ENCODE peak calls at places on chromosomes 1 and 21, in ten cellular contexts. H is DND-41; G is PC-3; J is neural progenitor cell; E is GM03348; X is LoVo; W is T-cell; Q is GM12865; O is stimulated activated CD4-positive, alpha-beta T cell treated with anti-CD3 and anti-CD28 coated beads, Interleukin-2, amount 100 ng/mL, for 24 hours; P is foreskin fibroblast. V is an unnamed sample.

GRCh38 chr1:46406881-46407608 is 12.9 kb downstream of the FAAH start:
- DNase-seq in H (no peak), G (no peak), J (peak), E (no peak), X (no peak), W (no peak), Q (no peak), O (no peak), P (peak), V (no peak)

GRCh38 chr1:81689531-81689941 is 111.2 kb upstream of the ADGRL2 start:
- DNase-seq in H (no peak), G (peak), J (no peak), E (peak), X (no peak), W (no peak), Q (peak), O (no peak), P (peak), V (no peak)

GRCh38 chr1:95247607-95248006 is 13.6 kb downstream of the RWDD3 start:
- DNase-seq in H (no peak), G (no peak), J (no peak), E (no peak), X (no peak), W (no peak), Q (no peak), O (no peak), P (no peak), V (no peak)

GRCh38 chr21:33021667-33022066 is 4.1 kb upstream of the OLIG2 start:
- DNase-seq in H (no peak), G (no peak), J (no peak), E (no peak), X (no peak), W (no peak), Q (no peak), O (no peak), P (no peak), V (no peak)

GRCh38 chr1:113980120-113980519 is 846 bp downstream of the OLFML3 start:
- DNase-seq in H (no peak), G (no peak), J (no peak), E (peak), X (no peak), W (no peak), Q (no peak), O (no peak), P (peak), V (peak)

GRCh38 chr1:209355415-209355814 is 228.1 kb upstream of the CAMK1G start:
- DNase-seq in H (no peak), G (peak), J (no peak), E (no peak), X (no peak), W (no peak), Q (no peak), O (no peak), P (no peak), V (no peak)

GRCh38 chr1:165350861-165351260 is 5.7 kb downstream of the LMX1A start:
- DNase-seq in H (no peak), G (no peak), J (peak), E (no peak), X (no peak), W (no peak), Q (no peak), O (no peak), P (no peak), V (no peak)

GRCh38 chr21:32143222-32143939 is 135.5 kb downstream of the MIS18A start:
- DNase-seq in H (no peak), G (no peak), J (peak), E (peak), X (no peak), W (no peak), Q (peak), O (no peak), P (peak), V (peak)

GRCh38 chr1:226061793-226062557 is 541 bp upstream of the H3-3A start:
- DNase-seq in H (peak), G (peak), J (peak), E (peak), X (peak), W (peak), Q (no peak), O (peak), P (peak), V (peak)

GRCh38 chr21:29299906-29300546 is 1.3 kb downstream of the BACH1 start:
- DNase-seq in H (peak), G (peak), J (peak), E (peak), X (peak), W (peak), Q (peak), O (peak), P (peak), V (peak)

GRCh38 chr1:93694833-93695232 is 13.2 kb upstream of the BCAR3 start:
- DNase-seq in H (no peak), G (peak), J (no peak), E (no peak), X (peak), W (no peak), Q (no peak), O (no peak), P (no peak), V (no peak)

GRCh38 chr1:200468264-200469001 is 58.6 kb upstream of the ZNF281 start:
- DNase-seq in H (no peak), G (peak), J (no peak), E (no peak), X (no peak), W (no peak), Q (no peak), O (no peak), P (peak), V (no peak)

GRCh38 chr1:203437696-203438315 is 37.8 kb upstream of the PRELP start:
- DNase-seq in H (no peak), G (no peak), J (no peak), E (no peak), X (no peak), W (no peak), Q (no peak), O (no peak), P (no peak), V (no peak)

GRCh38 chr21:15159382-15160020 is 94.7 kb upstream of the NRIP1 start:
- DNase-seq in H (no peak), G (no peak), J (no peak), E (no peak), X (peak), W (no peak), Q (peak), O (no peak), P (no peak), V (peak)

GRCh38 chr1:35264861-35265260 is 3.6 kb upstream of the ZMYM4 start:
- DNase-seq in H (no peak), G (peak), J (no peak), E (peak), X (peak), W (no peak), Q (peak), O (no peak), P (peak), V (no peak)

GRCh38 chr1:41498391-41498790 is 13.9 kb upstream of the EDN2 start:
- DNase-seq in H (no peak), G (peak), J (no peak), E (no peak), X (no peak), W (no peak), Q (no peak), O (no peak), P (no peak), V (no peak)

GRCh38 chr21:45319461-45320211 is 31.9 kb upstream of the POFUT2 start:
- DNase-seq in H (no peak), G (no peak), J (no peak), E (no peak), X (no peak), W (no peak), Q (no peak), O (no peak), P (peak), V (no peak)

GRCh38 chr1:207923561-207923960 is 12.6 kb upstream of the CD34 start:
- DNase-seq in H (no peak), G (no peak), J (peak), E (no peak), X (no peak), W (no peak), Q (no peak), O (no peak), P (no peak), V (no peak)

GRCh38 chr1:921011-921837 is 2.5 kb upstream of the SAMD11 start:
- DNase-seq in H (peak), G (peak), J (peak), E (peak), X (peak), W (no peak), Q (peak), O (peak), P (peak), V (peak)

GRCh38 chr1:194374649-194375048 is 1188.2 kb upstream of the B3GALT2 start:
- DNase-seq in H (no peak), G (no peak), J (no peak), E (no peak), X (no peak), W (no peak), Q (no peak), O (no peak), P (no peak), V (no peak)

GRCh38 chr1:204268101-204268500 is 54.3 kb upstream of the GOLT1A start:
- DNase-seq in H (no peak), G (no peak), J (no peak), E (no peak), X (no peak), W (no peak), Q (no peak), O (no peak), P (no peak), V (no peak)

GRCh38 chr1:23800396-23801337 is at the start of gene GALE:
- DNase-seq in H (peak), G (peak), J (peak), E (peak), X (peak), W (peak), Q (peak), O (peak), P (peak), V (peak)

GRCh38 chr1:202351725-202352124 is 3.2 kb downstream of the PPP1R12B start:
- DNase-seq in H (no peak), G (no peak), J (no peak), E (no peak), X (peak), W (no peak), Q (no peak), O (no peak), P (no peak), V (no peak)

GRCh38 chr1:156961709-156962108 is 41.3 kb downstream of the LRRC71 start:
- DNase-seq in H (peak), G (peak), J (peak), E (no peak), X (no peak), W (peak), Q (peak), O (peak), P (no peak), V (no peak)

GRCh38 chr1:227411066-227411465 is 92.8 kb upstream of the CDC42BPA start:
- DNase-seq in H (no peak), G (no peak), J (no peak), E (no peak), X (no peak), W (no peak), Q (no peak), O (no peak), P (peak), V (no peak)

GRCh38 chr1:203286161-203286984 is 18.9 kb upstream of the BTG2 start:
- DNase-seq in H (no peak), G (no peak), J (peak), E (no peak), X (no peak), W (no peak), Q (no peak), O (no peak), P (no peak), V (peak)

GRCh38 chr21:32257952-32258785 is 20.7 kb downstream of the MIS18A start:
- DNase-seq in H (peak), G (peak), J (peak), E (peak), X (peak), W (peak), Q (peak), O (peak), P (peak), V (peak)

GRCh38 chr1:116508984-116509980 is 61.5 kb downstream of the CD58 start:
- DNase-seq in H (no peak), G (peak), J (no peak), E (peak), X (peak), W (no peak), Q (peak), O (peak), P (peak), V (peak)

GRCh38 chr1:200558866-200559459 is 61.6 kb downstream of the KIF14 start:
- DNase-seq in H (peak), G (peak), J (peak), E (peak), X (peak), W (no peak), Q (peak), O (no peak), P (peak), V (peak)

GRCh38 chr1:79617777-79618176 is 611.2 kb upstream of the ADGRL4 start:
- DNase-seq in H (no peak), G (peak), J (no peak), E (no peak), X (no peak), W (no peak), Q (no peak), O (no peak), P (no peak), V (no peak)

GRCh38 chr1:46341222-46342083 is 846 bp downstream of the NSUN4 start:
- DNase-seq in H (no peak), G (no peak), J (peak), E (no peak), X (no peak), W (no peak), Q (no peak), O (no peak), P (peak), V (peak)

GRCh38 chr1:156053770-156054499 is at the start of gene UBQLN4:
- DNase-seq in H (peak), G (peak), J (peak), E (peak), X (peak), W (peak), Q (peak), O (peak), P (peak), V (peak)

GRCh38 chr1:172112573-172112972 is 271.3 kb downstream of the DNM3 start:
- DNase-seq in H (no peak), G (no peak), J (no peak), E (no peak), X (no peak), W (no peak), Q (no peak), O (no peak), P (peak), V (no peak)

GRCh38 chr1:152110365-152110859 is 4.8 kb downstream of the TCHH start:
- DNase-seq in H (no peak), G (peak), J (peak), E (peak), X (peak), W (no peak), Q (peak), O (peak), P (peak), V (peak)

GRCh38 chr1:16118706-16119105 is 37.2 kb downstream of the EPHA2 start:
- DNase-seq in H (no peak), G (no peak), J (peak), E (no peak), X (no peak), W (no peak), Q (no peak), O (no peak), P (no peak), V (no peak)

GRCh38 chr1:181179980-181180964 is 91.8 kb downstream of the IER5 start:
- DNase-seq in H (peak), G (no peak), J (peak), E (peak), X (no peak), W (peak), Q (peak), O (peak), P (peak), V (peak)